ENCODE peak calls at places on chromosomes 6 and 20, in nine cellular contexts. Y, T, J, C, B, Q, U, M and A are unnamed samples.

GRCh38 chr6:158869010-158869603 is 49.9 kb upstream of the EZR start:
- DNase-seq in B (no peak), T (no peak), M (no peak), Q (no peak), C (peak; percentile 16), U (no peak), Y (no peak), J (no peak), A (peak; percentile 63)

GRCh38 chr20:25042531-25043498 is 15.1 kb downstream of the ACSS1 start:
- DNase-seq in T (no peak), J (no peak), U (peak; percentile 8), Q (no peak), B (no peak), Y (no peak), M (peak; percentile 59), C (no peak), A (no peak)

GRCh38 chr6:168120390-168121307 is 41.6 kb upstream of the FRMD1 start:
- DNase-seq in M (no peak), B (no peak), Y (peak; percentile 4), U (peak; percentile 7), T (no peak), J (no peak), Q (no peak), C (no peak), A (no peak)

GRCh38 chr6:93927731-93928130 is 508.4 kb upstream of the EPHA7 start:
- DNase-seq in M (no peak), U (no peak), J (no peak), B (no peak), Y (no peak), T (no peak), C (no peak), Q (no peak), A (no peak)

GRCh38 chr20:5397418-5397817 is 80.7 kb upstream of the PROKR2 start:
- DNase-seq in T (peak; percentile 32), U (no peak), B (no peak), M (no peak), J (no peak), C (no peak), Y (no peak), Q (peak; percentile 1), A (peak; percentile 42)

GRCh38 chr6:122610690-122611455 is 668 bp downstream of the PKIB start:
- DNase-seq in J (no peak), T (peak; percentile 2), Q (peak; percentile 38), U (no peak), M (peak; percentile 38), Y (peak; percentile 57), B (peak; percentile 2), C (peak; percentile 5), A (peak; percentile 58)

GRCh38 chr6:7697820-7698623 is 27.9 kb upstream of the BMP6 start:
- DNase-seq in T (peak; percentile 77), Q (peak; percentile 93), Y (no peak), U (no peak), M (peak; percentile 25), C (no peak), J (peak; percentile 79), B (peak; percentile 17), A (peak; percentile 25)

GRCh38 chr6:148166339-148166949 is 176.2 kb upstream of the SASH1 start:
- DNase-seq in Y (no peak), U (no peak), C (no peak), T (peak; percentile 51), Q (peak; percentile 75), B (no peak), M (no peak), J (peak; percentile 16), A (peak; percentile 59)

GRCh38 chr20:3753098-3753497 is 14.5 kb downstream of the ADISSP start:
- DNase-seq in B (no peak), Y (peak; percentile 87), M (peak; percentile 64), U (peak; percentile 40), J (peak; percentile 49), C (peak; percentile 60), Q (peak; percentile 86), T (peak; percentile 76), A (peak; percentile 23)

GRCh38 chr6:169881398-169881797 is 130.0 kb downstream of the ERMARD start:
- DNase-seq in B (no peak), J (no peak), C (no peak), Q (no peak), U (no peak), M (no peak), Y (no peak), T (no peak), A (no peak)

GRCh38 chr20:63847374-63848002 is 13.8 kb upstream of the ABHD16B start:
- DNase-seq in J (no peak), U (no peak), C (no peak), B (no peak), M (no peak), Q (no peak), Y (peak; percentile 39), T (peak; percentile 60), A (no peak)

GRCh38 chr20:23414526-23415188 is 6.6 kb downstream of the NAPB start:
- DNase-seq in Y (no peak), J (no peak), U (no peak), Q (no peak), C (no peak), M (no peak), T (no peak), B (no peak), A (no peak)

GRCh38 chr20:23456416-23456815 is 3.7 kb upstream of the CST11 start:
- DNase-seq in C (no peak), B (no peak), Q (no peak), M (no peak), Y (no peak), U (no peak), T (no peak), J (no peak), A (no peak)

GRCh38 chr6:136823128-136823660 is 802 bp downstream of the PEX7 start:
- DNase-seq in T (peak; percentile 15), B (no peak), U (no peak), M (peak; percentile 22), Q (no peak), Y (no peak), C (peak; percentile 5), J (no peak), A (no peak)

GRCh38 chr6:130143709-130144108 is 79.0 kb downstream of the SAMD3 start:
- DNase-seq in T (peak; percentile 24), M (no peak), J (no peak), U (no peak), Y (peak; percentile 6), B (no peak), Q (peak; percentile 63), C (no peak), A (no peak)

GRCh38 chr6:36024154-36024760 is at the start of gene SLC26A8:
- DNase-seq in C (no peak), M (peak; percentile 21), B (no peak), J (no peak), T (no peak), Q (no peak), U (no peak), Y (peak; percentile 67), A (no peak)

GRCh38 chr20:3927486-3928291 is 38.5 kb downstream of the PANK2 start:
- DNase-seq in U (no peak), J (no peak), C (no peak), B (no peak), M (no peak), Q (peak; percentile 76), T (no peak), Y (no peak), A (no peak)

GRCh38 chr6:45327956-45328522 is at the start of gene RUNX2:
- DNase-seq in J (peak; percentile 60), Y (no peak), B (no peak), U (no peak), M (no peak), Q (peak; percentile 67), T (peak; percentile 94), C (no peak), A (no peak)

GRCh38 chr20:57399587-57400261 is 8.5 kb downstream of the RBM38 start:
- DNase-seq in T (peak; percentile 30), Y (no peak), C (no peak), J (no peak), M (peak; percentile 51), B (no peak), U (peak; percentile 50), Q (peak; percentile 61), A (no peak)

GRCh38 chr6:113205563-113205962 is 651.6 kb upstream of the MARCKS start:
- DNase-seq in Q (no peak), M (no peak), T (no peak), Y (no peak), J (no peak), B (no peak), U (no peak), C (no peak), A (no peak)

GRCh38 chr6:37480118-37480736 is 19.5 kb downstream of the CCDC167 start:
- DNase-seq in T (no peak), U (no peak), C (no peak), B (no peak), J (no peak), Y (no peak), Q (no peak), M (no peak), A (no peak)

GRCh38 chr6:108168501-108168979 is 2.7 kb downstream of the NR2E1 start:
- DNase-seq in Y (peak; percentile 84), B (no peak), Q (peak; percentile 49), U (no peak), M (no peak), J (no peak), T (no peak), C (no peak), A (no peak)

GRCh38 chr6:44496705-44497369 is 109.3 kb downstream of the CDC5L start:
- DNase-seq in U (no peak), Q (peak; percentile 70), B (no peak), M (no peak), J (no peak), C (no peak), T (no peak), Y (no peak), A (no peak)

GRCh38 chr20:4513720-4514119 is 208.0 kb upstream of the PRND start:
- DNase-seq in Q (peak; percentile 89), U (no peak), Y (no peak), J (no peak), C (no peak), B (no peak), T (peak; percentile 96), M (no peak), A (peak; percentile 61)